ENCODE peak calls at places on chromosomes 3 and 15, in five cellular contexts. I is endothelial cell of umbilical vein, H is adrenal gland, B is prostate gland, A is HCT116. S is an unnamed sample.

GRCh38 chr3:71776543-71776942 is 8.4 kb downstream of the PROK2 start:
- DNase-seq in I (no peak), H (no peak), B (no peak), A (no peak), S (no peak)

GRCh38 chr3:195097331-195098255 is 173.4 kb downstream of the XXYLT1 start:
- DNase-seq in I (peak; percentile 31), H (no peak), B (no peak), A (no peak), S (no peak)

GRCh38 chr15:73051402-73051810 is 857 bp upstream of the NEO1 start:
- DNase-seq in I (no peak), H (peak; percentile 52), B (peak; percentile 59), A (no peak), S (peak; percentile 77)

GRCh38 chr3:35675206-35675605 is 35.9 kb downstream of the ARPP21 start:
- DNase-seq in I (no peak), H (no peak), B (no peak), A (no peak), S (no peak)

GRCh38 chr3:18499256-18499655 is 74.1 kb upstream of the SATB1 start:
- DNase-seq in I (no peak), H (no peak), B (no peak), A (no peak), S (no peak)

GRCh38 chr3:126858887-126859286 is 124.0 kb upstream of the PLXNA1 start:
- DNase-seq in I (peak; percentile 22), H (peak; percentile 46), B (no peak), A (no peak), S (no peak)

GRCh38 chr15:51270706-51271105 is 67.7 kb downstream of the CYP19A1 start:
- DNase-seq in I (no peak), H (no peak), B (no peak), A (no peak), S (no peak)

GRCh38 chr15:78035861-78036476 is 41.5 kb downstream of the TBC1D2B start:
- DNase-seq in I (no peak), H (no peak), B (no peak), A (no peak), S (no peak)

GRCh38 chr3:16151109-16151508 is 23.4 kb upstream of the GALNT15 start:
- DNase-seq in I (peak; percentile 36), H (peak; percentile 77), B (no peak), A (no peak), S (peak; percentile 58)

GRCh38 chr3:15859507-15860013 is 61.8 kb upstream of the ANKRD28 start:
- DNase-seq in I (peak; percentile 82), H (peak; percentile 72), B (peak; percentile 85), A (peak; percentile 52), S (peak; percentile 89)

GRCh38 chr3:193711165-193711485 is 118.1 kb downstream of the OPA1 start:
- DNase-seq in I (no peak), H (no peak), B (no peak), A (no peak), S (no peak)

GRCh38 chr15:74422723-74423442 is 10.9 kb downstream of the SEMA7A start:
- DNase-seq in I (no peak), H (peak; percentile 59), B (no peak), A (no peak), S (no peak)

GRCh38 chr3:52238193-52238760 is 681 bp downstream of the TWF2 start:
- DNase-seq in I (peak; percentile 33), H (no peak), B (no peak), A (no peak), S (peak; percentile 32)

GRCh38 chr15:41490355-41490754 is 3.3 kb upstream of the ITPKA start:
- DNase-seq in I (peak; percentile 85), H (no peak), B (no peak), A (peak; percentile 89), S (no peak)

GRCh38 chr3:101036676-101037075 is 43.5 kb upstream of the ABI3BP start:
- DNase-seq in I (no peak), H (no peak), B (no peak), A (peak; percentile 2), S (no peak)

GRCh38 chr3:46168583-46168982 is 39.5 kb downstream of the CCR1 start:
- DNase-seq in I (no peak), H (no peak), B (no peak), A (no peak), S (no peak)

GRCh38 chr3:59006791-59007517 is 42.9 kb downstream of the CFAP20DC start:
- DNase-seq in I (no peak), H (peak; percentile 51), B (no peak), A (no peak), S (no peak)

GRCh38 chr3:49027634-49028033 is 1.6 kb downstream of the IMPDH2 start:
- DNase-seq in I (no peak), H (no peak), B (no peak), A (no peak), S (no peak)

GRCh38 chr3:81643721-81644120 is 117.7 kb downstream of the GBE1 start:
- DNase-seq in I (peak; percentile 41), H (no peak), B (no peak), A (peak; percentile 4), S (no peak)

GRCh38 chr3:180680097-180680430 is 775 bp upstream of the CCDC39 start:
- DNase-seq in I (peak; percentile 66), H (no peak), B (peak; percentile 13), A (no peak), S (no peak)

GRCh38 chr3:119659584-119660291 is 651 bp downstream of the POPDC2 start:
- DNase-seq in I (no peak), H (no peak), B (no peak), A (no peak), S (no peak)

GRCh38 chr3:185420762-185421161 is 57.8 kb downstream of the MAP3K13 start:
- DNase-seq in I (no peak), H (no peak), B (peak; percentile 5), A (no peak), S (no peak)

GRCh38 chr3:141000027-141000663 is 51.0 kb upstream of the SPSB4 start:
- DNase-seq in I (peak; percentile 51), H (peak; percentile 67), B (peak; percentile 33), A (peak; percentile 54), S (peak; percentile 63)

GRCh38 chr3:24492971-24493551 is 1.6 kb downstream of the THRB start:
- DNase-seq in I (no peak), H (no peak), B (no peak), A (no peak), S (no peak)

GRCh38 chr3:24496529-24497482 is 2.2 kb upstream of the THRB start:
- DNase-seq in I (peak; percentile 46), H (peak; percentile 80), B (peak; percentile 30), A (peak; percentile 68), S (peak; percentile 87)

GRCh38 chr3:24493951-24494615 is 567 bp downstream of the THRB start:
- DNase-seq in I (peak; percentile 20), H (peak; percentile 85), B (peak; percentile 72), A (no peak), S (peak; percentile 78)

GRCh38 chr3:24495334-24495994 is 814 bp upstream of the THRB start:
- DNase-seq in I (no peak), H (peak; percentile 72), B (peak; percentile 56), A (peak; percentile 60), S (peak; percentile 74)

GRCh38 chr3:24494616-24495333 is at the start of gene THRB:
- DNase-seq in I (peak; percentile 48), H (peak; percentile 75), B (peak; percentile 69), A (peak; percentile 27), S (peak; percentile 75)
- H3K4me3 ChIP-seq in I (peak within 1 kb of the TSS; percentile 67), H (peak within 1 kb of the TSS; percentile 37), B (peak within 1 kb of the TSS; percentile 70), A (peak within 1 kb of the TSS; percentile 71), S (peak within 1 kb of the TSS; percentile 61)

GRCh38 chr15:68817304-68818087 is 3.2 kb downstream of the ANP32A start:
- DNase-seq in I (peak; percentile 62), H (peak; percentile 73), B (peak; percentile 71), A (no peak), S (peak; percentile 79)
- TF ChIP-seq POLR2A in I (no peak), H (peak; percentile 63), B (peak; percentile 12), A (no peak), S (no peak)

GRCh38 chr3:31841515-31841914 is 139.5 kb downstream of the OSBPL10 start:
- DNase-seq in I (no peak), H (no peak), B (no peak), A (no peak), S (no peak)
- H3K4me3 ChIP-seq in I (no peak overlapping the region), H (no peak overlapping the region), B (no peak overlapping the region), A (no peak overlapping the region), S (no peak overlapping the region)

GRCh38 chr3:47475570-47476329 is at the start of gene SCAP:
- DNase-seq in I (peak; percentile 85), H (peak; percentile 96), B (peak; percentile 88), A (peak; percentile 68), S (peak; percentile 96)
- TF ChIP-seq POLR2A in I (peak; percentile 15), H (peak; percentile 78), B (peak; percentile 45), A (peak; percentile 52), S (peak; percentile 67)

DNA sequence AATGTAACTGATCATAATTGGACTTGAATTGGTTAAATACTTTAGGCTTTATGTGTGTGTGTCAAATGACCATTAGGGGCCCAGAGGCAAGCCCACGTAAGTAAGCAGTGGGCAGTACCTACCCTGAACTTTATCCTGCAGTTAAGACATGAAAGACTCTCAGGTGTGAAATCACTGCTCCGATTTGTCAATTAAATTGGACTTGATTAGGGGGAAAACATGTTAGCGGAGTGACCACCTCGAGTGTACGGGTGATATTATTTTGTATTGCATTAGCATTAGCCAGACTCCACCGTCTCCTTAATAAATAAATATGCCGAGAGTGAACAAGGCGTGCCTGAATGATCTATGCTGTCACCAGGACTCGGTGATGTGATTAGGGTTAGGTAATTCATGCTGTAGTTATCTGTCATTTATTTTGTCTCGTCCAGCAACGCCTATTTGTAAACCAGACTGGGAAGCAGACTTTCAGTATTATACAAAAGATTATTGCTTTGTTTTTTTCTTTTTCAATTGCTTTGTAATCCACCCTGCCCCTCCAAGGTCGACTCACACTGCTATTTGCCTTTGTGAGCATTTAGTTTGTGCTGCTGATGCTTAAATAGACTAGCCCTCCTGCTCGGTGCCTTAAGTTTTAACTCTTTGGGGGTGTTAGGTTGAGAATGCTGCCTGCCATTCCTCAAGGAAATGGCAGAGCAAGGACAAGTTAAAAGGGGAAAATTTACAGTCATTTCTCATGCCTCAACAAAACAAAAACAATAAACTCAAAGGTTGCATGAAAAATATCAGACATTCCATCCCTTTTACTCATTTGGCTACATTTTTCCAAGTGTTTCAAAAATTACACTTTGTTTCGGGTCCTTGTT is 1.8 kb downstream of the RBMS3 start:
- DNase-seq in I (peak; percentile 86), H (no peak), B (no peak), A (no peak), S (no peak)
- H3K4me3 ChIP-seq in I (peak overlapping the region; percentile 77), H (no peak overlapping the region), B (peak overlapping the region; percentile 42), A (no peak overlapping the region), S (peak overlapping the region; percentile 25)

DNA sequence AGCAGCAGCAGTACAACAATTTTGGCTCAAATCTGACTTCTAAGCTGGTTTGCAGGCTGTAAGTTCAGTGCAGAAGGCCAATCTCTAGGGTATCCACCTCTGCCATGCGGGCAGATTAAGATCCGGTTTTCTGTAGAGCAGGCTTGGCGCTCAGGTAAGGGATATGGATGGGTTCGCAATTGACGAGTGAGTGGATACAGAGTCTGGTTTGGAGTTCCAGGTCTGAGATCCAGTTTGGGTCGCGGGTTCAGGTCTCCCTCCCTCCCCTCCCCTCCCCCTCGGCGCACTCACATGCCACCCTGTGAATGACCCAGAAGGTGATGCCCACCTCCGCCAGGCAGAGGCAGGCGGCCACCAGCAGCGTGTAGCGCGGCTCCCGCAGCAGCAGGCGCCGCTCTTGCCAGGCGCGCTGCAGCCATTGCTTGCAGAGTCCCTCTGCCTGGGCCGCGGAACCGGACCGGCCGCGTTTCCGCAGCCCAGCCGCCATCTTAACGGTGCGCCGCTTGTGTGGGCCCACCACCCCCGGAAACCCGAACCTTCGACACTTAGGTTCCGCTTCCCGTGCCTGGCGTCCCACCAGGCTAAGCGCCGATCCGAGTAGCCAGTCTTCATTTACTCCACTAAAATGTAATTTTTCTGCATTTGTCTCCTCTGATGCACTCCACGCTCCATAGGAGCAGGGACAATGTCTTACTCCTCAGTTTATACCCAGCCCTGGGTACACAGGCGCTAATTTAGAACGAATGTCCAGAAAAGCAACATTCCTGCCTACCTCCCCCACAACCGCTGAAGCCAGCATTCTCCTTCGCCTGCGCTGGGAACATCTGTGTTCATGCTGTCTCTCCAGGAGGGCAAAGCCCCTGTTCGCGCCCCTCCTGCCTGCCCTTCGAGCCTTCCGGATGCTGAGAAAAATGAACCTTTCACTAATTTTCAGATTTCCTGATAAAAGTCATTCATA is at the start of gene ALG3:
- DNase-seq in I (peak; percentile 83), H (peak; percentile 88), B (peak; percentile 73), A (peak; percentile 80), S (peak; percentile 73)
- TF ChIP-seq POLR2A in I (peak; percentile 92), H (peak; percentile 70), B (peak; percentile 34), A (peak; percentile 85), S (peak; percentile 85)

S was measured in right lobe of liver.